ENCODE peak calls at places on chromosomes 1 and 21, in four cellular contexts. G, U, Q and N are unnamed samples.
A peak's percentile ranks its signal among the peaks of the same experiment; 100 is the strongest.

GRCh38 chr1:180925471-180926051 is 12.9 kb downstream of the KIAA1614 start:
- DNase-seq in Q (no peak), G (no peak), U (no peak), N (no peak)

GRCh38 chr1:205939690-205940330 is 3.4 kb downstream of the SLC26A9 start:
- DNase-seq in U (no peak), Q (no peak), G (no peak), N (no peak)

GRCh38 chr1:240189386-240189989 is 97.8 kb downstream of the FMN2 start:
- DNase-seq in Q (no peak), U (peak; percentile 53), G (peak; percentile 63), N (no peak)

GRCh38 chr21:44486302-44486701 is 31.0 kb downstream of the LRRC3 start:
- DNase-seq in U (no peak), G (no peak), Q (no peak), N (no peak)

GRCh38 chr1:169361281-169361680 is 6.3 kb downstream of the NME7 start:
- DNase-seq in G (no peak), U (peak; percentile 49), Q (no peak), N (no peak)

GRCh38 chr1:185533596-185533995 is 200.6 kb upstream of the HMCN1 start:
- DNase-seq in G (no peak), U (peak; percentile 11), Q (no peak), N (no peak)

GRCh38 chr1:185565314-185565713 is 168.9 kb upstream of the HMCN1 start:
- DNase-seq in G (no peak), U (peak; percentile 70), Q (no peak), N (no peak)

GRCh38 chr1:68936530-68936929 is 439.6 kb upstream of the DEPDC1 start:
- DNase-seq in G (no peak), Q (no peak), U (no peak), N (no peak)

GRCh38 chr1:226444901-226445300 is 37.0 kb upstream of the PARP1 start:
- DNase-seq in U (no peak), G (peak; percentile 89), Q (no peak), N (no peak)

GRCh38 chr1:145926706-145927072 is 595 bp downstream of the RBM8A start:
- DNase-seq in G (no peak), Q (no peak), U (no peak), N (no peak)

GRCh38 chr1:33260435-33260980 is 4.2 kb downstream of the ZNF362 start:
- DNase-seq in Q (no peak), G (no peak), U (no peak), N (no peak)
- TF ChIP-seq POLR2A in Q (no peak), G (no peak), U (no peak), N (no peak)

DNA sequence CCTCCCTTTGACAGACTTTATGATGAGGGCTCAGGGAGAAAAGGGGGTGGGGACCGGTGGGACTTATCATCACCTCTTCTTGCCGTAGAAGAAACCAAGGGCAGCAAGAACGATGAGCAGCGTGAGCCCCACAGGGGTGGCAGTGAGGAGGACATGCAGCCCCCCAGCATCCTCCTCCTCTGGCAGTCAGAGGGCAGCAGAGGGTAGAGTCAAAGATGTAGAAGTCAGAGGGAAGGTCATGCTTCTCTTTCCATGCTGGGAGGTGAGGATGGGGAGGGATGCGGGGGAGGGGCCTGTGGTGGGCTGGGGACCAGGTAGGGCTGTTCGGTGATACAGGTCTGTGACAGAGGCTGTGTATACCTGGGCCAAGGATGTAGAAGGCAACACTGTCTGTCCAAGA is 14.8 kb downstream of the INSRR start:
- DNase-seq in G (no peak), U (no peak), Q (no peak), N (no peak)
- H3K27me3 ChIP-seq in G (no peaks in the 10 kb centered on the region), U (peaks cover 92% of the 10 kb centered on the region), Q (peaks cover 4% of the 10 kb centered on the region), N (peaks cover 100% of the 10 kb centered on the region)

GRCh38 chr1:55479970-55480369 is 264.8 kb upstream of the USP24 start:
- DNase-seq in G (no peak), Q (no peak), U (no peak), N (no peak)

GRCh38 chr1:55480396-55480795 is 265.2 kb upstream of the USP24 start:
- DNase-seq in U (no peak), Q (no peak), G (no peak), N (no peak)

GRCh38 chr1:55478742-55479141 is 263.6 kb upstream of the USP24 start:
- DNase-seq in U (peak; percentile 51), G (no peak), Q (no peak), N (no peak)

GRCh38 chr1:55476445-55477015 is 261.4 kb upstream of the USP24 start:
- DNase-seq in Q (no peak), U (no peak), G (no peak), N (peak; percentile 53)

DNA sequence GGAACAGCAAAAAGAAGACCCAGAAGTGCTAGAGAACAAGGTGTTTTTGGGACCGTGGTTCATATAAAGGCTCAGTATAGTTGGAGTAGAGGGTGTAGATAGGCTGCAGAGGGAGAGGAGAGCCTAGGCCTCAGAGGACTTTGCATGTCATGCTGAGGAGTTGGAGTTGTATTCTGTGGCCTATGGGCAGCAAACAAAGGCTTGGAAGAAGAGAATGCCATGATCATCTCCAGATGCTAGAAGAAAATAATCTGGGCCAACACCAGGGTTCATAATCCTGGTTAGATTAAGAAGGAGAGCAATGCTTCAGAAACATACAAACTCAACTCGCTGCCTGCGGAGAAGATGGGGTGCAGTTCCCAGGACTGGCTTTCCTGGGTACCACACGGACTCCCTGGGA is 262.8 kb upstream of the USP24 start:
- DNase-seq in Q (no peak), U (no peak), G (no peak), N (peak; percentile 47)
- H3K4me1 ChIP-seq in Q (no peaks in the 10 kb centered on the region), U (peaks cover 4% of the 10 kb centered on the region), G (no peaks in the 10 kb centered on the region), N (no peaks in the 10 kb centered on the region)

DNA sequence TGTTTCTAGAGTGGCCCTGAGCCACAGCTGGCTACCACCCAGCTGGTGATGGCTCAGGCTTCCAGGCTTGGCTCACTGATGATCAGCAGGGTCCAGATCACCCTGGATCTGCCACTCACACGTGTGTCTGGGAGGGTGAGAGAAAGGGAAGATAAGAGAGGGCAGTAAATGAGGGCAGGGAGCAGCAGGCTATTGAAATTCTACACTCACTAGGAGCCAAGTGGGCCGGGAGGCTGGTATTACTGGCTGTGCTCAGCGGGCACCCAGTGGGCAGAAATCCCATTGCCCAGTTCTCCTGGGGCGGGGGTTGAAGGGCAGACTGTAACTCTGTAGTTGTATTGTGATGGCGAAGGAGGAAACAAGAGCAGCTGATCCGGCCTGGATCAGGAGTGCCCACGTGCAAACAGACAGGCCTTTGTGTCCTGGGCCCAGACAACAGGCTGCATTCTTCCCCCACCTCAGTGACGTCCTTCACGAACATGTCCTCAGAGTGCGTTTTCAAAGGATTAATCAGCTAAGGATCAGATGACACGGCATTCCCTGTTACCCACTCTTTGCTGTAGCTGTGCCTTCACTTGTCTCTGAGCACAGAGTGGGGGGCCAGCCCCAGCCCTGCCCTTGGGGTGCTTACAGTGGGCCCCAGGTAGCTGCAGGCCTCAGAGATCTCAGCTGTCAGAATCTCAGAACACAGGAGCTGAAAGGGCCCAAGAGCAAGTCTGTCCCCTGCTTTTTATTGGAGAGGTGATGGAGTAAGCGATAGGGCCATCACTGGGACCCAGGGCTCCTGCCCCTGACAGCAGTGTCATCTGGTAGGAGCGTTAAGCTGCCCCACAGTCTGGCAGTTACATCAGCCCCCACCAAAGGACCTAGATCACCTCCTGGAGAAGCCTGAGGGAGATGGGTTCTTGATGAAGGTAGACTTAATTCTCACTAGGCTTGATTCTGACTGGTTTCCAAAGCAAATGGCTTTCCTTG is 60.5 kb downstream of the ATP1A1 start:
- DNase-seq in G (peak; percentile 82), Q (no peak), U (peak; percentile 59), N (peak; percentile 89)
- TF ChIP-seq POLR2A in G (no peak), Q (no peak), U (no peak), N (no peak)